ENCODE peak calls at places on chromosomes 11 and 22, in nine cellular contexts. Q, C, J, N, Y, L, H, I and T are unnamed samples.

GRCh38 chr22:48438791-48439559 is 1388.7 kb downstream of the BRD1 start:
- DNase-seq in Q (no peak), Y (no peak), C (no peak), J (no peak), N (no peak), L (peak), H (no peak), I (no peak), T (no peak)

GRCh38 chr11:125903753-125904659 is at the start of gene DDX25:
- DNase-seq in Q (no peak), I (no peak), C (no peak), L (peak), Y (no peak), H (no peak), N (no peak), J (no peak), T (no peak)

GRCh38 chr11:124769804-124770774 is 8.0 kb upstream of the ESAM start:
- DNase-seq in N (no peak), Y (peak), L (peak), C (peak), Q (no peak), J (no peak), H (no peak), I (no peak), T (peak)

GRCh38 chr11:47786373-47786772 is 19.2 kb upstream of the FNBP4 start:
- DNase-seq in L (no peak), N (no peak), I (no peak), Y (peak), Q (no peak), J (no peak), H (no peak), C (peak), T (peak)

GRCh38 chr11:76096552-76096951 is 109.8 kb downstream of the WNT11 start:
- DNase-seq in I (no peak), J (no peak), H (no peak), L (peak), C (peak), N (no peak), Y (no peak), Q (no peak), T (no peak)

GRCh38 chr22:37768273-37768672 is 39.5 kb upstream of the GCAT start:
- DNase-seq in Y (no peak), L (no peak), I (no peak), Q (no peak), N (no peak), H (no peak), C (no peak), J (no peak), T (no peak)

GRCh38 chr11:48169259-48169658 is 47.4 kb upstream of the OR4B1 start:
- DNase-seq in C (no peak), L (no peak), Q (no peak), I (no peak), N (no peak), J (no peak), Y (no peak), H (no peak), T (peak)

GRCh38 chr11:34276465-34276864 is 81.3 kb downstream of the ABTB2 start:
- DNase-seq in H (no peak), Q (no peak), L (no peak), C (no peak), N (no peak), Y (no peak), J (no peak), I (no peak), T (no peak)

GRCh38 chr22:27397036-27397947 is 404.3 kb downstream of the MN1 start:
- DNase-seq in J (no peak), Q (no peak), C (no peak), L (no peak), H (no peak), Y (peak), N (no peak), I (no peak), T (peak)
- H3K4me3 ChIP-seq in J (no peak), Q (no peak), C (no peak), L (no peak), H (no peak), Y (no peak), N (no peak), I (no peak), T (no peak)

DNA sequence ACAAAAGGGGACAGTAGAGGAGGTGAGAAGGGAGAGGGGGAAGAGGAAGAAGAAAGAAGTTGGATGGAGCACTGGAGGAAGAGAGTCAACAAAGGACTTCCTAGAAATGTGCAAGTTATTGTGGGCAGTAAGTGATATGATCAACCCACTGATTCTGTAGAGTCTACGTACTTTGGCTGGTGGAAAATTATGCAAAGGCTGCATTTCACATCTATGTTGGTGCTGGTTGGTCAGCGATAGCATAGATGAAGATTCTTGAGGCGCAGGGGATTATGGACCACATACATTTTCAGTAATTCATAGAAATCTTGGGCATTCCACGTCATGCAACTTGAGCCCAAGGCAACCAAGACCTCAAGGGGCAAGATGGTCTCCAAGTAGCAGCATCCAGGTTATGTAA is 12.6 kb upstream of the BIRC3 start:
- DNase-seq in Y (no peak), I (no peak), J (no peak), C (no peak), N (no peak), Q (no peak), L (no peak), H (no peak), T (no peak)
- H3K4me3 ChIP-seq in Y (no peak), I (no peak), J (no peak), C (no peak), N (no peak), Q (no peak), L (no peak), H (no peak), T (no peak)

DNA sequence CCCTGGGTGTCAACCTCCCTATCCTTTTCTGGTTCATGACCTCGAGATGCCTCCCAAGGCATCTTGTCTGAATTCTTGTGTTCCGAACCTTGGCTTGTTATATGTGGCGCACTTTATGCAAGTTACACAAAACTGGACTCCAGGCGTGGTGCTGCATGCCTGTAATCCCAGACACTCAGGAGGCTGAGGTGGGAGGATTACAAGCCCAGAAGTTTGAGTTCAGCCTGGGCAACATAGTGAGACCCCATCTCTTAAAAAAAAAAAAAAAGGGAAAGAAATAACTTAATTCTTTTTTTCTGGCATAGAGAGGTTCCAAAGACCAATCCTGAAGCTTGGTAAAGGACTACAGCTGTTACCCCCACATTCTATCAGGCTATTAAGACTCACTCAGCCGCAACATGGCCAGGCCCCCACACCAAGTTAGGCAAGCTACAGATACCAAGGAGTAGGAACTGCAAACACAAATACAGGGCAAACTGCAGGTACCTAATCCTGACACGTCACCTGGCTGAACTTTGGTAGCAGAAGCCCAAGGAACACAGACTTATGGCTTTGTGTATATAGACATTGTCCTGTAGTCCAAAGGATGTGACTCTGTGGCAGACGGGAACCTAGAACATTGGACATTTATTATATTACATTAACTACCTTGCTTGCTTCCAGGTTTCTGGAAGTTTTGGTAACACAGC is 1.3 kb downstream of the C11orf24 start:
- DNase-seq in C (no peak), N (no peak), Y (no peak), H (peak), J (peak), Q (no peak), L (no peak), I (no peak), T (no peak)
- H3K4me3 ChIP-seq in C (peak), N (peak), Y (peak), H (peak), J (peak), Q (peak), L (no peak), I (peak), T (peak)

DNA sequence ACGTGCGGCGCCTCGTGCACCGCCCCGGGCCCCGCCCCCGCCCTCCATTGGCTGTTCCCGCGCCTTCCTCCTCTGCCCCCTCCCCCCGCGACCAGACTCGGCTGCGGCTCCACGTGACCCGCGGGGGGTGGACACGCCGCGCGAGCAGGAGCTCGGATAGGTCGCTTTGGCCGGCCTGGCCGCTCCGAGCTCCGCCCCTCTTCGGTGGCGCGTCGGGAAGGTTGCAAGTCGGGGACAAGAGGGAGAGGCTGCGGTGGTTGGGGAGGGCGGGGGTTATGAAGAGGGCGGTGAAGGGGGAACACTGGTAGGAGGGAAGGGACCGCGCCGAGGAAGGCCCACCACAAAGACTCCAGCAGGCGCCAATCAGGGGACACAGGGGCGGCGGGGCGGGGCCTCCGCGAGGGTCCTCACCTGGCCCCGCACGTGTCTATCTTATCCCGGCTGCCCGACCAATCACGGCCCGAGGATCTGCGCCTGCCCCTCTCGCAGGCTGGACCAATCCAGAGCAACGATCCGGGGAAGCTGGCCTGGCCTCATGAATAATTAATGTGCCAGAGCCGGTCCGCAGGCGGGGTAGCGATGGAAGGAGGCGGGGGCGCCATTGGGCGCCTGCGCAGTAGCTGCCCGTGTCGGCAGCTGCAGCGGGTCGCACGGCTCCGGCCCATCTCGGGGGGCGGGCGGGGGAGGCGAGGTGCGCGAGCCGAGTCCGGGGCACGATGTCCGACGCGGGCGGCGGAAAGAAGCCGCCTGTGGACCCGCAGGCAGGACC is at the start of gene TEF:
- DNase-seq in H (peak), L (peak), J (peak), C (peak), Y (peak), Q (peak), I (peak), N (peak), T (peak)
- H3K4me3 ChIP-seq in H (peak), L (peak), J (peak), C (peak), Y (peak), Q (peak), I (peak), N (peak), T (peak)

GRCh38 chr11:30429550-30429949 is 106.6 kb downstream of the ARL14EP start:
- DNase-seq in I (no peak), Q (no peak), J (no peak), H (no peak), L (no peak), N (no peak), Y (no peak), C (no peak), T (no peak)
- H3K4me3 ChIP-seq in I (no peak), Q (no peak), J (no peak), H (no peak), L (no peak), N (no peak), Y (no peak), C (no peak), T (no peak)

GRCh38 chr11:67439321-67440228 is 2.1 kb upstream of the PTPRCAP start:
- DNase-seq in J (peak), H (peak), Q (peak), L (peak), I (no peak), C (peak), Y (no peak), N (no peak), T (no peak)
- H3K4me3 ChIP-seq in J (peak), H (no peak), Q (no peak), L (no peak), I (no peak), C (no peak), Y (no peak), N (no peak), T (no peak)

GRCh38 chr11:50088231-50088630 is 55.6 kb downstream of the OR4C45 start:
- DNase-seq in I (no peak), Q (no peak), J (no peak), L (no peak), C (peak), H (no peak), N (no peak), Y (no peak), T (no peak)
- H3K4me3 ChIP-seq in I (no peak), Q (no peak), J (no peak), L (no peak), C (no peak), H (no peak), N (no peak), Y (no peak), T (no peak)

DNA sequence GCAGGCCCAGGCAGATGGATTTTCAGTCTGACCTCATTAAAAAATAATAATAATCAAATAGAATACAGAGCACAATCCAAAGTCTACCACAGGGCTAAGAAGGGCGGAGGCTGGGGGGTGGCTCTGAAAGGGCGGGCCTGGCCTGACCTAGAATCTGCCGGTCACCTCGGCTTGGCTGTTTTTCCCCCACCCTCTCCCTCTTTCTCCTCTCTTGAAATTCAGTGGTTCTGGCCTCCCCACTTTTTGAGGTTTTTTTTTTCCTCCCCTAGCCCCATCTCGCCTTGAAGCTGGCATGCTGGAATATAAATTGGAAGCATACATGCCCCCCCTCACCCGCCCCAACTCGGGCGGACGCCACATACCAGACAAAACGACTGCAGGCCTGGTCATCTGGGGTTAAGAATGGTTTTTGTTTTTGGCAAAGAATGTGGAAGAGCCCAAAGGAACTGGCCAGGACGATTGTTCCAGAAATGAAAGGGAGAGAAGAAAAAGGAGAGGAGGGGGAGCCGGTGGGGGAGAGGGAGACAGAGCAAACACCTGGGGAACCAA is 25.1 kb downstream of the MN1 start:
- DNase-seq in C (no peak), N (no peak), Q (no peak), Y (no peak), I (no peak), J (no peak), L (no peak), H (no peak), T (no peak)
- H3K4me3 ChIP-seq in C (no peak), N (no peak), Q (no peak), Y (no peak), I (peak), J (no peak), L (no peak), H (no peak), T (no peak)

GRCh38 chr11:17387280-17387679 is 1.2 kb downstream of the KCNJ11 start:
- DNase-seq in H (no peak), L (no peak), I (no peak), C (no peak), Q (no peak), N (no peak), J (no peak), Y (no peak), T (no peak)

GRCh38 chr11:17385492-17385891 is 3.0 kb downstream of the KCNJ11 start:
- DNase-seq in H (no peak), N (no peak), Y (no peak), Q (no peak), L (no peak), C (no peak), J (no peak), I (no peak), T (no peak)

GRCh38 chr11:17385926-17386325 is 2.5 kb downstream of the KCNJ11 start:
- DNase-seq in N (no peak), L (no peak), C (no peak), Q (no peak), J (no peak), Y (no peak), I (no peak), H (no peak), T (no peak)

GRCh38 chr11:17387811-17388210 is 648 bp downstream of the KCNJ11 start:
- DNase-seq in N (no peak), J (no peak), Q (no peak), Y (no peak), L (no peak), C (no peak), I (no peak), H (no peak), T (no peak)

DNA sequence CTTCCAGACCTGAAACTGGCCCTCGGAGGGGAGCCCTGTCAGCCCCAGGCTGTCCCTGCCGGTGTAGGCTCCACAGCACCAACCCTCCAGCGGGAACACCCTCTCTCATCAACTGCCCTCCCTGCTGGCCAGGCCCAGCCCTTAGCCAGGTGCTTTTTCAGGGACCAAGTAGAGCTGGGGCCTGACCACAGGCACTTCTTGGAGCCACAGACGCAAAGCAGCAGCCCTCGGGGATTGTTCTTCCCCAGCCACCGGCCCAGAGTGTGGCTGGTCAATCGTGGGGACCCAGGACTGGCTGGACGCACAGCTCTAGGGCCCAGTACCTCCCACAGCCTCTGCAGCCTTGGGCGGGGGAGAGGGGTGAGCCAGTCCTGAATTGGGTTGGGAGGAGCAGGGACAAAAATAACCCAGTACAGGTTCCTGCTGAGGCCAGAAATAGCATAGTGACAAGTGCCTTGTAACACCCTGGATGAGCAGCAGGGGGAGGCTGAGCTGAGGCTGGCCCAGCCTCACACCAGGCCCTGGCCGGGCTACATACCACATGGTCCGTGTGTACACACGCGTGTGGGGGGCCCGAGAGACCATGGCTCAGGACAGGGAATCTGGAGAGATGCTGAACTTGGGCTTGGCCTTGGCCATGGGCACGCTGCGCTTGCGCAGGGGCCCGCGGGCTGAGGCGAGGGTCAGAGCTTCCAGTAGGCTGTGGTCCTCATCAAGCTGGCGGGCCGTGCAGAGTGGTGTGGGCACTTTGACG is 2.0 kb downstream of the KCNJ11 start:
- DNase-seq in H (peak), J (peak), L (peak), N (peak), I (peak), Q (peak), C (no peak), Y (peak), T (peak)
- H3K4me3 ChIP-seq in H (no peak), J (no peak), L (no peak), N (no peak), I (peak), Q (peak), C (no peak), Y (no peak), T (no peak)